ENCODE peak calls at places on chromosomes 2 and 18, in six cellular contexts. Y, U, G, Z, H and M are unnamed samples.
A peak's percentile ranks its signal among the peaks of the same experiment; 100 is the strongest.

GRCh38 chr2:105895995-105896764 is 151.5 kb downstream of the NCK2 start:
- DNase-seq in Y (peak; percentile 39), U (no peak), Z (no peak), H (no peak), G (no peak), M (no peak)

GRCh38 chr2:173657996-173658717 is 303.5 kb downstream of the CDCA7 start:
- DNase-seq in U (no peak), Z (no peak), G (no peak), Y (no peak), H (no peak), M (no peak)

GRCh38 chr2:226423498-226423960 is 376.1 kb downstream of the IRS1 start:
- DNase-seq in Z (no peak), H (no peak), Y (peak; percentile 18), G (no peak), U (peak; percentile 83), M (peak; percentile 4)

GRCh38 chr2:140270229-140270628 is 1490.0 kb upstream of the NXPH2 start:
- DNase-seq in U (no peak), G (no peak), Y (no peak), Z (no peak), H (no peak), M (no peak)

GRCh38 chr2:105379741-105380186 is 19.1 kb downstream of the FHL2 start:
- DNase-seq in Y (no peak), U (no peak), G (no peak), Z (no peak), H (no peak), M (peak; percentile 73)

GRCh38 chr2:146370821-146371220 is 1474.0 kb upstream of the ACVR2A start:
- DNase-seq in U (no peak), Z (no peak), H (no peak), G (no peak), Y (no peak), M (no peak)

GRCh38 chr2:71538241-71538640 is 84.9 kb downstream of the DYSF start:
- DNase-seq in Z (no peak), G (no peak), H (no peak), Y (no peak), U (no peak), M (no peak)

GRCh38 chr18:22570492-22570891 is 152.8 kb upstream of the CTAGE1 start:
- DNase-seq in Y (no peak), H (no peak), Z (no peak), G (no peak), U (no peak), M (no peak)

GRCh38 chr2:171600126-171600525 is 77.9 kb downstream of the CYBRD1 start:
- DNase-seq in Z (no peak), H (no peak), Y (no peak), G (no peak), U (no peak), M (no peak)

GRCh38 chr2:1661891-1662605 is 82.3 kb downstream of the PXDN start:
- DNase-seq in U (no peak), Z (no peak), H (no peak), Y (no peak), G (no peak), M (no peak)

GRCh38 chr2:9345997-9346396 is 77.3 kb downstream of the ITGB1BP1 start:
- DNase-seq in U (no peak), H (no peak), Z (no peak), G (no peak), Y (no peak), M (no peak)

GRCh38 chr2:178106053-178106452 is 6.2 kb upstream of the RBM45 start:
- DNase-seq in Z (no peak), Y (no peak), G (no peak), H (no peak), U (no peak), M (peak; percentile 54)

GRCh38 chr2:48257456-48257855 is 272.5 kb upstream of the STON1 start:
- DNase-seq in Y (no peak), Z (no peak), G (no peak), H (no peak), U (no peak), M (no peak)

GRCh38 chr2:187658952-187659525 is 104.8 kb upstream of the TFPI start:
- DNase-seq in Z (peak; percentile 80), H (peak; percentile 34), Y (no peak), G (no peak), U (no peak), M (no peak)

GRCh38 chr2:221372156-221372870 is 199.8 kb downstream of the EPHA4 start:
- DNase-seq in U (no peak), G (no peak), Y (no peak), Z (peak; percentile 85), H (no peak), M (no peak)

GRCh38 chr2:64457518-64457917 is 3.6 kb downstream of the LGALSL start:
- DNase-seq in Z (no peak), G (no peak), U (no peak), H (no peak), Y (no peak), M (no peak)

GRCh38 chr18:26225022-26225693 is 1.1 kb upstream of the TAF4B start:
- DNase-seq in Y (no peak), G (no peak), Z (peak; percentile 24), H (no peak), U (no peak), M (no peak)

GRCh38 chr2:210224660-210225460 is at the start of gene ACADL:
- DNase-seq in Y (no peak), G (peak; percentile 94), H (peak; percentile 2), U (peak; percentile 70), Z (peak; percentile 78), M (peak; percentile 67)

GRCh38 chr2:118145806-118146205 is 57.5 kb downstream of the INSIG2 start:
- DNase-seq in U (no peak), Y (no peak), H (no peak), Z (no peak), G (no peak), M (no peak)

GRCh38 chr18:54254265-54254758 is 15.0 kb upstream of the POLI start:
- DNase-seq in U (no peak), G (no peak), Z (peak; percentile 8), H (no peak), Y (no peak), M (peak; percentile 45)

GRCh38 chr2:232431705-232432590 is 24.0 kb upstream of the ALPI start:
- DNase-seq in G (peak; percentile 66), Y (no peak), U (no peak), H (no peak), Z (no peak), M (no peak)

DNA sequence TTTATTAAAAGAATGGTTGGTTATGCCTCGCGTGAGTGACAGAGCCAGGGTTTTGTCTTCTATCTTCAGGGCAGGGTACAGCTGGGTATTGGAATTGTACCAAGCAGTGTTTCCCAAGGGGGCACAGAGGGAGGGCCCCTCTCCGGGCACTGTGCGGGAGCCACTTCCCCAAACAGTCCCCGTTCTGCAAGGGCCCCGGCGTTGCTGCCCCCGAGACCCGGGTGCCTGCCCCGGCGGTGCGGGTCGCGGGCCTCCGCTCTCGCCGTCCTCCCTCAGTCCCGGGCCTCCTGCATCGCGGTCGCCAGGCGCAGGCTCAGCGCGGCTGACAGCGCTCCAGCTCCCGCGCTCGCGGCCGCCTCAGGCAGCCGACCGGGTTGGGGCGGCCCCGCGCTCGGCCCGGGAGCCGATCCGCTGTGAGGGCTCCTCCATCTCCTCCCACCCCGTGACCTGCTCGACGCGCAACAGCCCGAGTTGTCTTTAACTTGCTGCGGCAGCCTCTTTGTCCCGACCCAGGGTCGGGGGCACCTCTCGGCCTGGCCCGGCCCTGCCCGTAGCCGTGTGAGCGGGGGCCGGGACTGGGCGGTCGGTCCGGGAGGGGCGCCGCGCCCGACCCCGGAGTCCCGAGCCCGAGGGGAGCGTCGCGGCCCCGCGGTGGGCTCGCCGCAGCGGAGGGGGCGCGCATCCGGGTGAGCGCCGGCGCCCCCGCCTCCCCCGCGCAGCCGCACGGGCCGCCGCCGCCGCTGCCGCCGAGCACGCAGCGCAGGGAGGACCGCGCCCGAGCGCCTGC is 599 bp upstream of the GALNT1 start:
- DNase-seq in Y (peak; percentile 28), Z (peak; percentile 79), G (peak; percentile 92), U (peak; percentile 93), H (peak; percentile 59), M (peak; percentile 46)
- TF ChIP-seq POLR2AphosphoS5 in Y (peak; percentile 43), Z (no peak), G (peak; percentile 27), U (peak; percentile 74), H (no peak), M (no peak)

DNA sequence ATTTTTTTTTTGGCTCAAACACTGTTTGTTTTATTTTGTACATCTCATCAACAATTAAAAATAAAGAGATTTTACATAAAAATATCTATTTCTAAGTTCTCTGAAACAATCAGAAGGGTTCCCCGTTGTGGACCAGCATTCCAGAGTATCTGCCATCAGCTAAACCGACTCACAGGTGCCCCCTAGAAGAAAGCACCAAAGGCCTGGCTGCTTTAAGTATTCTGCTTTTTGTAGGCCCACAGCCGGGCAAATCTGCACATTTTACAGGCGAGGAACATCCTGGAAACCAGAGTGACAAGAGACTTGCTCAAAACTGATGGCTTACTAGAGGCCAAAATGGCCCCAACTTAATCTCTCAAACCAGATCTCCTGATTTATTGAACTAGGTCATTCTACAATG is 82.2 kb upstream of the SETBP1 start:
- DNase-seq in G (no peak), U (no peak), H (no peak), Y (no peak), Z (peak; percentile 8), M (no peak)
- H3K4me1 ChIP-seq in G (peaks cover 12% of the 10 kb centered on the region), U (no peaks in the 10 kb centered on the region), H (no peaks in the 10 kb centered on the region), Y (peaks cover 4% of the 10 kb centered on the region), Z (no peaks in the 10 kb centered on the region), M (no peaks in the 10 kb centered on the region)

GRCh38 chr18:74512321-74513053 is 16.3 kb downstream of the CNDP2 start:
- DNase-seq in Z (no peak), Y (no peak), G (no peak), H (no peak), U (peak; percentile 57), M (no peak)

GRCh38 chr18:74511823-74512222 is 15.7 kb downstream of the CNDP2 start:
- DNase-seq in Z (no peak), U (peak; percentile 47), Y (no peak), G (no peak), H (no peak), M (no peak)

GRCh38 chr18:74514860-74515495 is 18.8 kb downstream of the CNDP2 start:
- DNase-seq in G (peak; percentile 67), Z (no peak), Y (no peak), H (no peak), U (peak; percentile 63), M (no peak)

GRCh38 chr18:74513883-74514205 is 17.7 kb downstream of the CNDP2 start:
- DNase-seq in G (no peak), U (no peak), H (no peak), Z (no peak), Y (no peak), M (no peak)

DNA sequence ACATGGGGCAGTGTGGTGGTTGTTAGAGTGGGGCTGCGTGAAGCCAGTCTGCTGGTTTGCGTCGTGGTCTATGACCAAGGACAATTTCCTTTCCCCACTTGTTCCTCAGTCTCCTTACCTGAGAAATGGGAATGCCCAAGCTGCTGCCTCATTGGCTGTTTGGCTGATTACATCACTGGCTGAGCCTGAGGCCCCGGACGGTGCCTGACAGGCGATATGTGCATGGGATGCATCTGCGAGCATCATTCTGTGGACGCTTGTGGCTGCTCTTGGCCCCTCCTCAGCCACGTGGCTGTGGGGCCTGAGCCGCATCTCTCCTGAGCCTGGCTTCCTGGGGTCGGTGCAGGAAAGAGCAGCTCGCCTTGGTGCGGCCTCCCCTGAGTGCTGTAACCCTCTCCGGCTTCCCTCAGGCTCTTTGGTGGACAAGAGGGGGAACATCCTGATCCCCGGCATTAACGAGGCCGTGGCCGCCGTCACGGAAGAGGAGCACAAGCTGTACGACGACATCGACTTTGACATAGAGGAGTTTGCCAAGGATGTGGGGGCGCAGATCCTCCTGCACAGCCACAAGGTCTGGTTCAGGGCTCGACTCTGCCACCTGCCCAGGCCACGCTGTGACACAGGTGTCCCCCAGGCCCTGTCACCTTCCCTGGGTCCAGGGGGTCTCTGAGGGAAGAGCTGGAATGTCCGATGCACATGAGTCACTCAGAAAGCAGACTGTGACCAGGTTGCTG is 17.2 kb downstream of the CNDP2 start:
- DNase-seq in Y (no peak), G (peak; percentile 65), H (no peak), U (peak; percentile 65), Z (no peak), M (no peak)
- H3K36me3 ChIP-seq in Y (peaks cover 7% of the 10 kb centered on the region), G (peaks cover 76% of the 10 kb centered on the region), H (peaks cover 81% of the 10 kb centered on the region), U (peaks cover 95% of the 10 kb centered on the region), Z (peaks cover 29% of the 10 kb centered on the region), M (no peaks in the 10 kb centered on the region)

GRCh38 chr2:191318729-191319078 is 73.5 kb downstream of the MYO1B start:
- DNase-seq in Y (no peak), Z (peak; percentile 66), H (no peak), U (no peak), G (no peak), M (no peak)
- TF ChIP-seq POLR2AphosphoS5 in Y (no peak), Z (no peak), H (no peak), U (no peak), G (no peak), M (no peak)